ENCODE peak calls at places on chromosome 7, in four cellular contexts. A, F, V and B are unnamed samples.

GRCh38 chr7:155513543-155514285 is 32.6 kb downstream of the CNPY1 start:
- DNase-seq in A (no peak), F (peak), V (no peak), B (no peak)

GRCh38 chr7:148121426-148121825 is 469.1 kb upstream of the C7orf33 start:
- DNase-seq in A (no peak), F (no peak), V (no peak), B (no peak)

GRCh38 chr7:95589766-95590165 is 6.5 kb downstream of the PDK4 start:
- DNase-seq in A (no peak), F (no peak), V (no peak), B (no peak)

GRCh38 chr7:7122033-7122478 is 60.3 kb upstream of the C1GALT1 start:
- DNase-seq in A (no peak), F (no peak), V (no peak), B (no peak)

GRCh38 chr7:103075337-103075918 is 488 bp downstream of the ARMC10 start:
- DNase-seq in A (peak), F (peak), V (peak), B (peak)

GRCh38 chr7:4805110-4805978 is 29.9 kb downstream of the AP5Z1 start:
- DNase-seq in A (no peak), F (no peak), V (no peak), B (no peak)

GRCh38 chr7:27943261-27943660 is 203.3 kb downstream of the TAX1BP1 start:
- DNase-seq in A (no peak), F (no peak), V (no peak), B (no peak)

GRCh38 chr7:135979674-135980660 is 2.8 kb upstream of the MTPN start:
- DNase-seq in A (peak), F (no peak), V (no peak), B (peak)

GRCh38 chr7:154997840-154998370 is 5.0 kb downstream of the PAXIP1 start:
- DNase-seq in A (no peak), F (no peak), V (no peak), B (no peak)

GRCh38 chr7:74058486-74058885 is 25.1 kb upstream of the LIMK1 start:
- DNase-seq in A (no peak), F (no peak), V (no peak), B (no peak)

GRCh38 chr7:155992538-155992937 is 180.3 kb upstream of the SHH start:
- DNase-seq in A (no peak), F (peak), V (no peak), B (no peak)

GRCh38 chr7:2915023-2915422 is 70.9 kb upstream of the GNA12 start:
- DNase-seq in A (no peak), F (no peak), V (no peak), B (no peak)

GRCh38 chr7:87451187-87451586 is 24.3 kb downstream of the ABCB4 start:
- DNase-seq in A (no peak), F (no peak), V (no peak), B (no peak)

GRCh38 chr7:732094-732541 is 5.0 kb upstream of the PRKAR1B start:
- DNase-seq in A (no peak), F (peak), V (no peak), B (peak)